ENCODE peak calls at places on chromosomes 13 and 19, in four cellular contexts. One of them, this sample, is unnamed.

GRCh38 chr13:50393641-50394040 is 378.4 kb downstream of the KCNRG start:
- DNase-seq in K562: no peak
- DNase-seq in GM12878: no peak
- DNase-seq in GM12891: no peak
- DNase-seq in this sample: no peak

GRCh38 chr13:109647699-109648098 is 138.7 kb downstream of the IRS2 start:
- DNase-seq in K562: no peak
- DNase-seq in GM12878: no peak
- DNase-seq in GM12891: no peak
- DNase-seq in this sample: no peak

GRCh38 chr13:95536629-95537241 is 15.8 kb upstream of the CLDN10 start:
- DNase-seq in K562: no peak
- DNase-seq in GM12878: no peak
- DNase-seq in GM12891: no peak
- DNase-seq in this sample: no peak

GRCh38 chr13:103140001-103140671 is 73.9 kb upstream of the SLC10A2 start:
- DNase-seq in K562: peak; percentile 6
- DNase-seq in GM12878: peak; percentile 52
- DNase-seq in GM12891: peak; percentile 20
- DNase-seq in this sample: peak; percentile 36

GRCh38 chr19:16113727-16114126 is 2.0 kb downstream of the RAB8A start:
- DNase-seq in K562: no peak
- DNase-seq in GM12878: no peak
- DNase-seq in GM12891: no peak
- DNase-seq in this sample: peak; percentile 65

GRCh38 chr19:43599635-43600295 is 3.4 kb downstream of the ZNF576 start:
- DNase-seq in K562: no peak
- DNase-seq in GM12878: no peak
- DNase-seq in GM12891: no peak
- DNase-seq in this sample: no peak

GRCh38 chr19:55685776-55686175 is 10.8 kb downstream of the EPN1 start:
- DNase-seq in K562: no peak
- DNase-seq in GM12878: no peak
- DNase-seq in GM12891: no peak
- DNase-seq in this sample: no peak

GRCh38 chr19:30651066-30651465 is 278.9 kb downstream of the ZNF536 start:
- DNase-seq in K562: no peak
- DNase-seq in GM12878: no peak
- DNase-seq in GM12891: no peak
- DNase-seq in this sample: no peak

GRCh38 chr13:48252176-48252575 is 19.2 kb downstream of the ITM2B start:
- DNase-seq in K562: no peak
- DNase-seq in GM12878: no peak
- DNase-seq in GM12891: no peak
- DNase-seq in this sample: no peak

GRCh38 chr19:14890616-14891379 is 4.9 kb upstream of the OR7A17 start:
- DNase-seq in K562: peak; percentile 31
- DNase-seq in GM12878: no peak
- DNase-seq in GM12891: no peak
- DNase-seq in this sample: no peak

GRCh38 chr13:106472621-106473020 is 62.8 kb downstream of the EFNB2 start:
- DNase-seq in K562: no peak
- DNase-seq in GM12878: no peak
- DNase-seq in GM12891: no peak
- DNase-seq in this sample: no peak

GRCh38 chr13:28805193-28805819 is 14.8 kb upstream of the MTUS2 start:
- DNase-seq in K562: peak; percentile 20
- DNase-seq in GM12878: no peak
- DNase-seq in GM12891: no peak
- DNase-seq in this sample: peak; percentile 43

GRCh38 chr19:35557539-35558399 is 5.7 kb downstream of the ATP4A start:
- DNase-seq in K562: peak; percentile 94
- DNase-seq in GM12878: no peak
- DNase-seq in GM12891: peak; percentile 64
- DNase-seq in this sample: no peak

GRCh38 chr19:35000647-35001501 is 751 bp downstream of the GRAMD1A start:
- DNase-seq in K562: peak; percentile 79
- DNase-seq in GM12878: no peak
- DNase-seq in GM12891: no peak
- DNase-seq in this sample: peak; percentile 60

GRCh38 chr13:43785166-43785680 is 1.5 kb downstream of the ENOX1 start:
- DNase-seq in K562: no peak
- DNase-seq in GM12878: no peak
- DNase-seq in GM12891: no peak
- DNase-seq in this sample: no peak

GRCh38 chr19:45668342-45668871 is 386 bp downstream of the GIPR start:
- DNase-seq in K562: no peak
- DNase-seq in GM12878: no peak
- DNase-seq in GM12891: no peak
- DNase-seq in this sample: no peak

GRCh38 chr19:49881186-49881585 is 3.7 kb downstream of the TBC1D17 start:
- DNase-seq in K562: no peak
- DNase-seq in GM12878: no peak
- DNase-seq in GM12891: no peak
- DNase-seq in this sample: no peak

GRCh38 chr13:73325351-73326214 is 266.8 kb downstream of the KLF5 start:
- DNase-seq in K562: no peak
- DNase-seq in GM12878: no peak
- DNase-seq in GM12891: no peak
- DNase-seq in this sample: no peak

GRCh38 chr13:103931396-103931795 is 865.2 kb upstream of the SLC10A2 start:
- DNase-seq in K562: no peak
- DNase-seq in GM12878: no peak
- DNase-seq in GM12891: no peak
- DNase-seq in this sample: no peak

GRCh38 chr19:33878136-33878535 is 81.5 kb downstream of the KCTD15 start:
- DNase-seq in K562: no peak
- DNase-seq in GM12878: no peak
- DNase-seq in GM12891: no peak
- DNase-seq in this sample: no peak

GRCh38 chr19:7831452-7831851 is 1.4 kb downstream of the EVI5L start:
- DNase-seq in K562: peak; percentile 70
- DNase-seq in GM12878: no peak
- DNase-seq in GM12891: no peak
- DNase-seq in this sample: no peak

GRCh38 chr19:10191347-10191746 is 3.4 kb downstream of the DNMT1 start:
- DNase-seq in K562: no peak
- DNase-seq in GM12878: no peak
- DNase-seq in GM12891: no peak
- DNase-seq in this sample: no peak

GRCh38 chr19:49953376-49953775 is 7.6 kb downstream of the SIGLEC11 start:
- DNase-seq in K562: no peak
- DNase-seq in GM12878: no peak
- DNase-seq in GM12891: no peak
- DNase-seq in this sample: peak; percentile 73

GRCh38 chr19:28066988-28067387 is 1146.0 kb downstream of the UQCRFS1 start:
- DNase-seq in K562: no peak
- DNase-seq in GM12878: no peak
- DNase-seq in GM12891: no peak
- DNase-seq in this sample: no peak

GRCh38 chr13:104571161-104571889 is 1505.1 kb upstream of the SLC10A2 start:
- DNase-seq in K562: no peak
- DNase-seq in GM12878: no peak
- DNase-seq in GM12891: no peak
- DNase-seq in this sample: no peak

GRCh38 chr13:95676100-95676774 is 702 bp upstream of the DNAJC3 start:
- DNase-seq in K562: peak; percentile 10
- DNase-seq in GM12878: no peak
- DNase-seq in GM12891: no peak
- DNase-seq in this sample: peak; percentile 80

GRCh38 chr13:110874508-110874960 is 40.3 kb downstream of the ANKRD10 start:
- DNase-seq in K562: peak; percentile 90
- DNase-seq in GM12878: no peak
- DNase-seq in GM12891: peak; percentile 63
- DNase-seq in this sample: peak; percentile 22

GRCh38 chr13:95920485-95920884 is 132.7 kb downstream of the UGGT2 start:
- DNase-seq in K562: no peak
- DNase-seq in GM12878: no peak
- DNase-seq in GM12891: no peak
- DNase-seq in this sample: no peak

GRCh38 chr19:19719798-19720197 is 13.1 kb downstream of the ZNF14 start:
- DNase-seq in K562: no peak
- DNase-seq in GM12878: no peak
- DNase-seq in GM12891: no peak
- DNase-seq in this sample: no peak
- TF ChIP-seq SPI1 in K562: no peak
- TF ChIP-seq SPI1 in GM12878: no peak
- TF ChIP-seq SPI1 in GM12891: no peak
- TF ChIP-seq SPI1 in this sample: no peak

GRCh38 chr13:112760931-112761330 is 71.1 kb downstream of the ATP11A start:
- DNase-seq in K562: no peak
- DNase-seq in GM12878: no peak
- DNase-seq in GM12891: no peak
- DNase-seq in this sample: no peak
- TF ChIP-seq POLR2AphosphoS5 in K562: no peak
- TF ChIP-seq POLR2AphosphoS5 in GM12878: no peak
- TF ChIP-seq POLR2AphosphoS5 in GM12891: no peak
- TF ChIP-seq POLR2AphosphoS5 in this sample: no peak

GRCh38 chr13:24065172-24065571 is 95.3 kb upstream of the SPATA13 start:
- DNase-seq in K562: no peak
- DNase-seq in GM12878: no peak
- DNase-seq in GM12891: no peak
- DNase-seq in this sample: no peak
- TF ChIP-seq SPI1 in K562: no peak
- TF ChIP-seq SPI1 in GM12878: no peak
- TF ChIP-seq SPI1 in GM12891: no peak
- TF ChIP-seq SPI1 in this sample: no peak

GRCh38 chr19:47315125-47315821 is 5.6 kb downstream of the C5AR1 start:
- DNase-seq in K562: peak; percentile 83
- DNase-seq in GM12878: no peak
- DNase-seq in GM12891: no peak
- DNase-seq in this sample: peak; percentile 95
- TF ChIP-seq POLR2AphosphoS5 in K562: no peak
- TF ChIP-seq POLR2AphosphoS5 in GM12878: no peak
- TF ChIP-seq POLR2AphosphoS5 in GM12891: no peak
- TF ChIP-seq POLR2AphosphoS5 in this sample: peak; percentile 69

DNA sequence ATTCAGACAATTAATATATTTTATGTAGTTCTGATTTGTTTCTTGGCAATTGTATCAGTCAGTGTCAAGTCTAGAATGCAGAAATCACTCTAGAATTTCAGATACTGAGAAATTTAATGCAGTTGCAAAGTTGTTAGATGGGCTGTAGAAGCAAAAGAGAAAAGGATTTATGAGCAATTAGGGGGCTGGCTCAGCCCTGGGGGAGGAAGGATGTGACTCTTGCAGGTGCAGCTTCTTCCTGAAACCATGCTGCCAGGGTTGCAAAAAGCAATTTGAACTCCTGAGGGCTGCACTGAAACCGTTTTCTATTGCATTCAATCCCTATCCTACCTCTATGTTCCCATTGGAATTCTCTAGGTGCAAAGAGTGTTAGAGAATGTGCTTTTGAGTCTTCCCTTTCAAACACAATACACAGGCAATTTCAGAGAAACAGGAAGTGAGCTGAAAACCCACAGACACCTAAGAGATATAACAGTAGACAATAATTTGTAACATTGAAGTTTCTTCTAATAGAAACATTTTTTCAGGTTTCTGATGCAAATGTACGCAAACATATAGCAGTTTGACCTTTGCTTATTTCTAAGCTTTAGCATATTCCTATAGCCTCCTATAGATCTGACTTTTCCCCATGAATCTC is 814.7 kb upstream of the ATXN8OS start:
- DNase-seq in K562: no peak
- DNase-seq in GM12878: no peak
- DNase-seq in GM12891: no peak
- DNase-seq in this sample: no peak
- TF ChIP-seq SPI1 in K562: no peak
- TF ChIP-seq SPI1 in GM12878: peak; percentile 75
- TF ChIP-seq SPI1 in GM12891: peak; percentile 62
- TF ChIP-seq SPI1 in this sample: peak; percentile 87

GRCh38 chr19:40589723-40590429 is 11.3 kb upstream of the LTBP4 start:
- DNase-seq in K562: no peak
- DNase-seq in GM12878: no peak
- DNase-seq in GM12891: no peak
- DNase-seq in this sample: no peak

GRCh38 chr19:40590464-40591265 is 10.5 kb upstream of the LTBP4 start:
- DNase-seq in K562: no peak
- DNase-seq in GM12878: no peak
- DNase-seq in GM12891: no peak
- DNase-seq in this sample: no peak

GRCh38 chr19:40594251-40594650 is 6.9 kb upstream of the LTBP4 start:
- DNase-seq in K562: peak; percentile 56
- DNase-seq in GM12878: no peak
- DNase-seq in GM12891: no peak
- DNase-seq in this sample: no peak

GRCh38 chr19:40594657-40595077 is 6.5 kb upstream of the LTBP4 start:
- DNase-seq in K562: no peak
- DNase-seq in GM12878: no peak
- DNase-seq in GM12891: no peak
- DNase-seq in this sample: no peak

DNA sequence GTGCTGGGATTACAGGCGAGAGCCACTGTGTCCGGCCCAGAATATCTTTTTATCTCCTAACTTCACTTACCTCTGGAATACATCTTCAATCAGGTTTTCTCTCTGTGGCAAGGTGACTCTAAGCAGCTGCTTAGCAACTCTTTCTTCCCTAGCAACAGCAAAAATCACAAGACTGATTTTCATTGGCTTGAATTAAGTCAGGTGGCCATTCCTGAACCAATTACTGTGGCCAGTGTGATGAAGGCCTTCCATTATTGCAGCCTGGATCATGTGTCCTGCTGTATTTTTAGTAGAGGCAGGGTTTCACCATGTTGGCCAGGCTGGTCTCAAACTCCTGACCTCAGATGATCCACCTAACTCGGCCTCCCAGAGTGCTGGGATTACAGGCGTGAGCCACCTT is 9.0 kb upstream of the LTBP4 start:
- DNase-seq in K562: no peak
- DNase-seq in GM12878: no peak
- DNase-seq in GM12891: peak; percentile 69
- DNase-seq in this sample: peak; percentile 42
- TF ChIP-seq POLR2AphosphoS5 in K562: no peak
- TF ChIP-seq POLR2AphosphoS5 in GM12878: no peak
- TF ChIP-seq POLR2AphosphoS5 in GM12891: no peak
- TF ChIP-seq POLR2AphosphoS5 in this sample: no peak